ENCODE peak calls at places on chromosomes 12 and 14, in ten cellular contexts. Z, I, C, A, V, H, Y, G, U and O are unnamed samples.

GRCh38 chr12:58458093-58458492 is 462.2 kb downstream of the LRIG3 start:
- DNase-seq in Z (peak), I (no peak), C (no peak), A (no peak), V (peak), H (no peak), Y (no peak), G (no peak), U (no peak), O (no peak)

GRCh38 chr12:26691234-26691970 is 141.6 kb downstream of the ITPR2 start:
- DNase-seq in Z (peak), I (no peak), C (no peak), A (peak), V (peak), H (peak), Y (no peak), G (no peak), U (peak), O (no peak)

GRCh38 chr12:110555509-110556406 is 27.4 kb downstream of the PPTC7 start:
- DNase-seq in Z (peak), I (no peak), C (no peak), A (no peak), V (peak), H (peak), Y (no peak), G (no peak), U (no peak), O (no peak)

GRCh38 chr12:1630827-1631591 is 2.0 kb downstream of the WNT5B start:
- DNase-seq in Z (no peak), I (no peak), C (no peak), A (no peak), V (peak), H (peak), Y (no peak), G (no peak), U (no peak), O (no peak)

GRCh38 chr12:113146999-113147398 is 2.5 kb upstream of the CFAP73 start:
- DNase-seq in Z (no peak), I (no peak), C (no peak), A (no peak), V (no peak), H (no peak), Y (no peak), G (no peak), U (no peak), O (no peak)

GRCh38 chr12:77005699-77006098 is 59.7 kb downstream of the E2F7 start:
- DNase-seq in Z (no peak), I (no peak), C (no peak), A (no peak), V (no peak), H (no peak), Y (no peak), G (no peak), U (no peak), O (no peak)

GRCh38 chr12:76310110-76310509 is 38.1 kb downstream of the BBS10 start:
- DNase-seq in Z (peak), I (no peak), C (no peak), A (no peak), V (peak), H (peak), Y (no peak), G (no peak), U (peak), O (no peak)

GRCh38 chr12:52949413-52950331 is 754 bp downstream of the KRT18 start:
- DNase-seq in Z (peak), I (no peak), C (peak), A (no peak), V (peak), H (peak), Y (no peak), G (peak), U (peak), O (no peak)

GRCh38 chr14:52012635-52013034 is 23.3 kb downstream of the RTRAF start:
- DNase-seq in Z (peak), I (no peak), C (no peak), A (no peak), V (peak), H (peak), Y (no peak), G (peak), U (no peak), O (peak)

GRCh38 chr12:95072900-95073697 is at the start of gene NR2C1:
- DNase-seq in Z (peak), I (peak), C (peak), A (peak), V (peak), H (peak), Y (peak), G (peak), U (peak), O (peak)

GRCh38 chr12:27807063-27807703 is 27.1 kb upstream of the MANSC4 start:
- DNase-seq in Z (no peak), I (no peak), C (no peak), A (no peak), V (no peak), H (no peak), Y (no peak), G (no peak), U (no peak), O (no peak)

GRCh38 chr14:104350463-104351185 is 212.2 kb downstream of the KIF26A start:
- DNase-seq in Z (no peak), I (no peak), C (no peak), A (peak), V (peak), H (peak), Y (no peak), G (no peak), U (no peak), O (no peak)

GRCh38 chr14:75273272-75274044 is 5.2 kb upstream of the FOS start:
- DNase-seq in Z (peak), I (no peak), C (no peak), A (no peak), V (peak), H (peak), Y (no peak), G (no peak), U (no peak), O (no peak)

GRCh38 chr14:95237956-95238355 is 80.6 kb upstream of the DICER1 start:
- DNase-seq in Z (no peak), I (no peak), C (no peak), A (no peak), V (peak), H (no peak), Y (no peak), G (no peak), U (no peak), O (no peak)

GRCh38 chr14:75648066-75648838 is 12.4 kb downstream of the ERG28 start:
- DNase-seq in Z (peak), I (no peak), C (no peak), A (peak), V (peak), H (peak), Y (no peak), G (peak), U (peak), O (peak)

GRCh38 chr14:31414190-31414833 is 6.0 kb downstream of the HEATR5A start:
- DNase-seq in Z (peak), I (no peak), C (no peak), A (no peak), V (peak), H (peak), Y (no peak), G (no peak), U (peak), O (no peak)

GRCh38 chr12:112170376-112170775 is 45.0 kb downstream of the TRAFD1 start:
- DNase-seq in Z (peak), I (no peak), C (no peak), A (no peak), V (peak), H (peak), Y (no peak), G (no peak), U (peak), O (no peak)

GRCh38 chr12:73106896-73107295 is 834.7 kb downstream of the TRHDE start:
- DNase-seq in Z (no peak), I (no peak), C (no peak), A (no peak), V (no peak), H (no peak), Y (no peak), G (no peak), U (no peak), O (no peak)

GRCh38 chr14:32201816-32202467 is at the start of gene RNU6-7:
- DNase-seq in Z (peak), I (peak), C (no peak), A (peak), V (no peak), H (peak), Y (no peak), G (peak), U (no peak), O (no peak)

GRCh38 chr14:68675233-68675577 is 117.7 kb downstream of the ZFP36L1 start:
- DNase-seq in Z (no peak), I (no peak), C (no peak), A (no peak), V (no peak), H (no peak), Y (no peak), G (no peak), U (no peak), O (no peak)

GRCh38 chr14:59771577-59771976 is 99.0 kb downstream of the RTN1 start:
- DNase-seq in Z (peak), I (no peak), C (no peak), A (no peak), V (peak), H (peak), Y (no peak), G (no peak), U (peak), O (no peak)

GRCh38 chr12:107335802-107336570 is 242.6 kb upstream of the CRY1 start:
- DNase-seq in Z (no peak), I (no peak), C (no peak), A (no peak), V (no peak), H (no peak), Y (no peak), G (no peak), U (no peak), O (no peak)

GRCh38 chr12:103966736-103967135 is 1.1 kb downstream of the TDG start:
- DNase-seq in Z (peak), I (no peak), C (no peak), A (no peak), V (peak), H (peak), Y (no peak), G (no peak), U (no peak), O (no peak)

GRCh38 chr12:62191747-62192485 is 68.3 kb upstream of the USP15 start:
- DNase-seq in Z (peak), I (no peak), C (peak), A (peak), V (peak), H (peak), Y (no peak), G (no peak), U (peak), O (peak)

GRCh38 chr14:82449926-82450325 is 916.3 kb upstream of the SEL1L start:
- DNase-seq in Z (no peak), I (no peak), C (no peak), A (no peak), V (no peak), H (no peak), Y (no peak), G (no peak), U (no peak), O (no peak)

GRCh38 chr12:50641566-50641965 is 122.3 kb upstream of the ATF1 start:
- DNase-seq in Z (no peak), I (no peak), C (no peak), A (no peak), V (no peak), H (no peak), Y (no peak), G (no peak), U (peak), O (no peak)
- TF ChIP-seq CTCF in Z (no peak), I (no peak), C (no peak), A (no peak), V (no peak), H (no peak), Y (no peak), G (no peak), U (no peak), O (no peak)

GRCh38 chr14:85415015-85415712 is 114.8 kb upstream of the FLRT2 start:
- DNase-seq in Z (peak), I (no peak), C (no peak), A (peak), V (peak), H (peak), Y (peak), G (peak), U (peak), O (no peak)
- TF ChIP-seq CTCF in Z (peak), I (no peak), C (no peak), A (no peak), V (peak), H (peak), Y (no peak), G (peak), U (peak), O (no peak)

GRCh38 chr12:83389237-83389996 is 702.7 kb downstream of the TMTC2 start:
- DNase-seq in Z (no peak), I (no peak), C (peak), A (no peak), V (no peak), H (no peak), Y (no peak), G (no peak), U (no peak), O (peak)
- TF ChIP-seq CTCF in Z (no peak), I (peak), C (no peak), A (no peak), V (peak), H (no peak), Y (no peak), G (peak), U (no peak), O (peak)

GRCh38 chr12:98838282-98838681 is 193.2 kb downstream of the APAF1 start:
- DNase-seq in Z (peak), I (no peak), C (no peak), A (no peak), V (peak), H (no peak), Y (no peak), G (no peak), U (no peak), O (no peak)
- TF ChIP-seq CTCF in Z (peak), I (no peak), C (no peak), A (no peak), V (peak), H (peak), Y (peak), G (no peak), U (no peak), O (no peak)

DNA sequence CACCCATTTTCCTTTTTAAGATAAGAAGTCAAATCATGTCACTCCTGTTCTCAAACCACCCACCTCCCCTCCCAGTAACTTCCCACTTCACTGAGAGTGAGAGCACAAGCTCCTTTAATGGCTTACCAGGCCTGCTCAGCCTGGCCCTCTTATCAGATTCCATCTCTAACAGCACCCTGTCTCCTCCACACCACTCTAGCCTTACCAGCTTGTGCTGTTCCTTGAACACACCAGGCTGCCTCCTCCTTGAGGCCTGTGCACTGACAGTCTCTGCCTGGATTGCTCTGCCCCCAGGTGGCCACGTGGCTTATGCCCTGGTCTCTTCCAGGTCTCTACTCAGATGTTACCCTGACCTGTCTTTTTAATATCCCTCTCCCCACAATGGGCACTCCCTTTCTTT is 40.1 kb upstream of the EVL start:
- DNase-seq in Z (peak), I (no peak), C (no peak), A (no peak), V (peak), H (peak), Y (no peak), G (no peak), U (peak), O (no peak)
- TF ChIP-seq CTCF in Z (peak), I (peak), C (no peak), A (no peak), V (peak), H (peak), Y (no peak), G (no peak), U (no peak), O (peak)

DNA sequence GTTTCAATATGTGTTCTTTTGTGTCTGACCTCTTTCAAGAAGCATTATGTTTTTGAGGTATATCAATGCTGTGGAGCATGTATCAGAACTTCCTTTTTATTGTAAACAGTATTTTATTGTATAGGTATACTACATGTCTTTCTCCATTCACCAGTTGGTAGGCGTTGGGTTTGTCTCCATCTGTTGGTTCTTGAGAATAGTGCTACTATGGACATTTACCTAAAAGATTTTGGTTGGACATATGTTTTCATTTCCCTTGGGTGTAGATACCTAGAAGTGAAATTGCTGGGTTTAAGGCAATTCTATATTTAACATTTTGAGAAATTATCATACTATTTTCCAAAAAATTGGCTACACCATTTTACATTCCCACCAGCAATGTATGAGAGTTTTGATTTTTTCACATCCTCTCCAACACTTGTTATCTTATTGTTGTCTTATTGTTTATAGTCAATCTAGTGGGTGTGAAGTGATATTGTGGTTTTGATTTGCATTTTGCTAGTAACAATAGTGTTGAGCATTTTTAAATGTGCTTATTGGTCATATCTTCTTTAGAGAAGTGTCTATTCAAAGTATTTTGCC is 409.2 kb downstream of the IPO8 start:
- DNase-seq in Z (peak), I (no peak), C (no peak), A (no peak), V (peak), H (peak), Y (no peak), G (no peak), U (peak), O (no peak)
- TF ChIP-seq CTCF in Z (peak), I (no peak), C (no peak), A (no peak), V (peak), H (peak), Y (peak), G (peak), U (peak), O (peak)

GRCh38 chr12:29591140-29592020 is 93.9 kb upstream of the OVCH1 start:
- DNase-seq in Z (peak), I (no peak), C (no peak), A (peak), V (peak), H (peak), Y (no peak), G (no peak), U (no peak), O (peak)
- TF ChIP-seq CTCF in Z (peak), I (peak), C (no peak), A (no peak), V (peak), H (peak), Y (no peak), G (peak), U (no peak), O (peak)